ENCODE peak calls at places on chromosomes 6 and 20, in ten cellular contexts. O is mesenchymal stem cell, Z is esophagus squamous epithelium, X is transverse colon, D is heart left ventricle, H is thyroid gland, V is Panc1, J is uterus, B is ovary, C is fibroblast of lung. T is an unnamed sample.
A peak's percentile ranks its signal among the peaks of the same experiment; 100 is the strongest.

GRCh38 chr20:38997622-38998021 is 35.5 kb downstream of the DHX35 start:
- DNase-seq in D (no peak), H (no peak), X (no peak), Z (no peak), V (no peak), O (no peak), J (no peak), B (no peak), C (no peak), T (no peak)

GRCh38 chr6:53792973-53793317 is 1.9 kb upstream of the LRRC1 start:
- DNase-seq in J (no peak), X (no peak), V (no peak), H (no peak), C (no peak), Z (no peak), B (no peak), O (no peak), D (no peak), T (no peak)

GRCh38 chr6:108168026-108168463 is 2.2 kb downstream of the NR2E1 start:
- DNase-seq in V (no peak), H (no peak), X (no peak), D (no peak), B (no peak), C (no peak), J (no peak), O (no peak), Z (no peak), T (no peak)

GRCh38 chr20:14716251-14716650 is 378.8 kb upstream of the FLRT3 start:
- DNase-seq in O (no peak), V (no peak), H (no peak), B (no peak), X (no peak), D (no peak), Z (no peak), C (no peak), J (no peak), T (no peak)

GRCh38 chr6:168916576-168917207 is 337.0 kb downstream of the THBS2 start:
- DNase-seq in B (peak; percentile 63), Z (no peak), O (no peak), V (no peak), X (no peak), J (no peak), C (peak; percentile 56), D (no peak), H (peak; percentile 28), T (peak; percentile 87)

GRCh38 chr6:137491478-137491877 is 2.7 kb downstream of the OLIG3 start:
- DNase-seq in H (no peak), Z (no peak), X (no peak), V (no peak), J (no peak), C (no peak), D (no peak), B (no peak), O (no peak), T (no peak)

GRCh38 chr20:36604952-36605308 is 649 bp upstream of the RAB5IF start:
- DNase-seq in O (no peak), H (peak; percentile 37), C (no peak), D (peak; percentile 27), J (peak; percentile 46), V (no peak), B (peak; percentile 45), Z (no peak), X (peak; percentile 66), T (peak; percentile 11)

GRCh38 chr6:101462576-101462975 is 69.1 kb downstream of the GRIK2 start:
- DNase-seq in B (no peak), X (no peak), H (no peak), J (no peak), D (no peak), O (peak; percentile 13), Z (no peak), V (no peak), C (no peak), T (peak; percentile 16)

GRCh38 chr6:158566207-158566818 is 6.4 kb downstream of the TMEM181 start:
- DNase-seq in B (no peak), O (no peak), X (no peak), V (no peak), C (no peak), H (no peak), Z (no peak), J (no peak), D (no peak), T (no peak)

GRCh38 chr20:16759161-16759523 is 11.0 kb downstream of the OTOR start:
- DNase-seq in C (no peak), H (no peak), Z (no peak), J (no peak), D (no peak), B (no peak), X (no peak), O (no peak), V (no peak), T (no peak)

GRCh38 chr6:122126894-122127293 is 272.6 kb upstream of the HSF2 start:
- DNase-seq in O (no peak), Z (no peak), J (no peak), C (no peak), H (no peak), X (no peak), V (no peak), B (no peak), D (no peak), T (no peak)

GRCh38 chr20:22579119-22579427 is 5.3 kb downstream of the FOXA2 start:
- DNase-seq in X (no peak), V (no peak), Z (no peak), D (no peak), C (no peak), O (no peak), B (no peak), H (no peak), J (no peak), T (no peak)

GRCh38 chr20:32976746-32977145 is 27.5 kb downstream of the SUN5 start:
- DNase-seq in J (no peak), C (no peak), Z (no peak), D (no peak), B (no peak), V (no peak), X (no peak), O (no peak), H (no peak), T (no peak)

GRCh38 chr6:41734666-41735426 is 562 bp downstream of the TFEB start:
- DNase-seq in C (peak; percentile 71), V (no peak), O (peak; percentile 87), D (peak; percentile 91), Z (peak; percentile 67), J (peak; percentile 83), X (peak; percentile 86), B (peak; percentile 71), H (peak; percentile 84), T (peak; percentile 70)

GRCh38 chr6:41732149-41732548 is 3.3 kb downstream of the TFEB start:
- DNase-seq in X (no peak), Z (no peak), V (no peak), H (no peak), J (no peak), O (no peak), D (no peak), B (no peak), C (no peak), T (no peak)

GRCh38 chr6:41733707-41734665 is 1.4 kb downstream of the TFEB start:
- DNase-seq in V (no peak), J (peak; percentile 67), B (peak; percentile 82), Z (no peak), C (peak; percentile 58), X (peak; percentile 82), O (peak; percentile 87), D (peak; percentile 83), H (peak; percentile 88), T (peak; percentile 61)

GRCh38 chr6:41732601-41733348 is 2.6 kb downstream of the TFEB start:
- DNase-seq in V (no peak), X (peak; percentile 70), B (peak; percentile 40), Z (no peak), O (peak; percentile 42), H (peak; percentile 23), C (no peak), J (no peak), D (no peak), T (no peak)

GRCh38 chr6:41733349-41733706 is 2.1 kb downstream of the TFEB start:
- DNase-seq in C (no peak), O (peak; percentile 36), X (no peak), V (no peak), J (no peak), Z (no peak), H (no peak), B (no peak), D (no peak), T (no peak)
- H3K4me3 ChIP-seq in C (peak overlapping the region; percentile 52), O (peak overlapping the region; percentile 80), X (peak overlapping the region; percentile 92), V (peak overlapping the region; percentile 64), J (peak overlapping the region; percentile 93), Z (peak overlapping the region; percentile 88), H (peak overlapping the region; percentile 88), B (peak overlapping the region; percentile 63), D (peak overlapping the region; percentile 93), T (no peak overlapping the region)

GRCh38 chr6:151322570-151322969 is 68.8 kb downstream of the ZBTB2 start:
- DNase-seq in D (no peak), C (no peak), V (no peak), J (no peak), Z (no peak), O (no peak), B (no peak), H (no peak), X (no peak), T (no peak)
- H3K36me3 ChIP-seq in D (no peaks in the 10 kb centered on the region), C (no peaks in the 10 kb centered on the region), V (no peaks in the 10 kb centered on the region), J (no peaks in the 10 kb centered on the region), Z (no peaks in the 10 kb centered on the region), O (peaks cover 7% of the 10 kb centered on the region), B (no peaks in the 10 kb centered on the region), H (no peaks in the 10 kb centered on the region), X (no peaks in the 10 kb centered on the region), T (no peaks in the 10 kb centered on the region)

GRCh38 chr6:19454999-19455392 is 382.2 kb upstream of the ID4 start:
- DNase-seq in H (no peak), O (no peak), C (no peak), V (no peak), B (no peak), X (no peak), J (no peak), Z (no peak), D (no peak), T (no peak)
- H3K9me3 ChIP-seq in H (no peaks in the 10 kb centered on the region), O (no peaks in the 10 kb centered on the region), C (no peaks in the 10 kb centered on the region), V (no peaks in the 10 kb centered on the region), B (no peaks in the 10 kb centered on the region), X (no peaks in the 10 kb centered on the region), J (no peaks in the 10 kb centered on the region), Z (no peaks in the 10 kb centered on the region), D (no peaks in the 10 kb centered on the region), T (no peaks in the 10 kb centered on the region)

GRCh38 chr6:6323352-6323751 is 2.9 kb upstream of the F13A1 start:
- DNase-seq in J (no peak), H (no peak), B (no peak), X (no peak), C (no peak), D (no peak), O (no peak), Z (no peak), V (no peak), T (no peak)

GRCh38 chr6:6317386-6317785 is 3.1 kb downstream of the F13A1 start:
- DNase-seq in V (no peak), X (no peak), C (no peak), O (no peak), J (no peak), Z (no peak), B (no peak), D (no peak), H (no peak), T (no peak)

GRCh38 chr6:6317825-6318733 is 2.4 kb downstream of the F13A1 start:
- DNase-seq in O (no peak), B (no peak), C (no peak), H (no peak), J (no peak), V (no peak), X (no peak), Z (no peak), D (peak; percentile 73), T (no peak)

GRCh38 chr6:6320901-6321300 is 439 bp upstream of the F13A1 start:
- DNase-seq in B (no peak), C (no peak), O (peak; percentile 28), J (no peak), Z (no peak), H (no peak), V (peak; percentile 13), X (no peak), D (no peak), T (no peak)

GRCh38 chr6:6319947-6320811 is at the start of gene F13A1:
- DNase-seq in V (no peak), H (peak; percentile 29), O (no peak), C (no peak), X (peak; percentile 17), B (no peak), J (no peak), D (no peak), Z (no peak), T (no peak)
- H3K4me3 ChIP-seq in V (no peak within 1 kb of the TSS), H (no peak within 1 kb of the TSS), O (no peak within 1 kb of the TSS), C (no peak within 1 kb of the TSS), X (peak within 1 kb of the TSS; percentile 13), B (no peak within 1 kb of the TSS), J (no peak within 1 kb of the TSS), D (peak within 1 kb of the TSS; percentile 62), Z (no peak within 1 kb of the TSS), T (no peak within 1 kb of the TSS)